ENCODE peak calls at places on chromosome 2, in six cellular contexts. Z, F, B, V, M and J are unnamed samples.

GRCh38 chr2:9205963-9206948 is at the start of gene ASAP2:
- DNase-seq in Z (peak), F (peak), B (peak), V (peak), M (no peak), J (peak)

GRCh38 chr2:30417253-30417652 is 29.8 kb upstream of the LCLAT1 start:
- DNase-seq in Z (no peak), F (no peak), B (no peak), V (no peak), M (peak), J (peak)

GRCh38 chr2:150487537-150488429 is at the start of gene RND3:
- DNase-seq in Z (peak), F (peak), B (peak), V (peak), M (peak), J (peak)

GRCh38 chr2:207601774-207602173 is 23.4 kb downstream of the METTL21A start:
- DNase-seq in Z (no peak), F (no peak), B (no peak), V (no peak), M (no peak), J (no peak)

GRCh38 chr2:230690439-230690838 is 22.2 kb upstream of the CAB39 start:
- DNase-seq in Z (no peak), F (no peak), B (peak), V (no peak), M (peak), J (no peak)

GRCh38 chr2:133747965-133748700 is 179.9 kb upstream of the NCKAP5 start:
- DNase-seq in Z (no peak), F (no peak), B (no peak), V (no peak), M (no peak), J (no peak)

GRCh38 chr2:150693556-150693955 is 206.1 kb upstream of the RND3 start:
- DNase-seq in Z (no peak), F (no peak), B (no peak), V (no peak), M (peak), J (no peak)

GRCh38 chr2:236847023-236847422 is 238.7 kb upstream of the COPS8 start:
- DNase-seq in Z (no peak), F (no peak), B (no peak), V (no peak), M (no peak), J (no peak)

GRCh38 chr2:212387146-212387545 is 151.5 kb downstream of the ERBB4 start:
- DNase-seq in Z (no peak), F (no peak), B (no peak), V (no peak), M (no peak), J (no peak)

GRCh38 chr2:73998451-73998850 is 13.7 kb downstream of the TET3 start:
- DNase-seq in Z (no peak), F (peak), B (no peak), V (no peak), M (no peak), J (no peak)

GRCh38 chr2:36556847-36557246 is 41.1 kb downstream of the FEZ2 start:
- DNase-seq in Z (peak), F (no peak), B (no peak), V (no peak), M (no peak), J (no peak)

GRCh38 chr2:105912081-105912480 is 167.4 kb downstream of the NCK2 start:
- DNase-seq in Z (no peak), F (no peak), B (no peak), V (no peak), M (no peak), J (peak)

GRCh38 chr2:105490204-105490603 is 91.4 kb upstream of the FHL2 start:
- DNase-seq in Z (no peak), F (no peak), B (no peak), V (no peak), M (no peak), J (no peak)

GRCh38 chr2:104844813-104845551 is 8.9 kb upstream of the POU3F3 start:
- DNase-seq in Z (no peak), F (no peak), B (no peak), V (no peak), M (no peak), J (no peak)

GRCh38 chr2:234329202-234329930 is 167.5 kb downstream of the ARL4C start:
- DNase-seq in Z (no peak), F (no peak), B (no peak), V (no peak), M (no peak), J (no peak)

GRCh38 chr2:76406134-76406855 is 695.6 kb upstream of the GCFC2 start:
- DNase-seq in Z (no peak), F (no peak), B (no peak), V (no peak), M (no peak), J (no peak)

GRCh38 chr2:19198376-19198775 is 160.0 kb downstream of the OSR1 start:
- DNase-seq in Z (no peak), F (no peak), B (no peak), V (no peak), M (no peak), J (no peak)

GRCh38 chr2:216807861-216808272 is 52.0 kb downstream of the TNP1 start:
- DNase-seq in Z (no peak), F (no peak), B (peak), V (no peak), M (peak), J (no peak)

GRCh38 chr2:106138904-106139574 is 55.1 kb downstream of the UXS1 start:
- DNase-seq in Z (no peak), F (no peak), B (no peak), V (no peak), M (peak), J (no peak)

GRCh38 chr2:240517342-240517741 is 40.4 kb downstream of the ANKMY1 start:
- DNase-seq in Z (no peak), F (peak), B (no peak), V (no peak), M (no peak), J (no peak)

GRCh38 chr2:71618327-71619113 is 165.2 kb downstream of the DYSF start:
- DNase-seq in Z (no peak), F (no peak), B (peak), V (no peak), M (no peak), J (no peak)